ENCODE peak calls at places on chromosomes 2 and 18, in seven cellular contexts. T is HEK293T, L is WTC11, Y is K562, N is HepG2, A is H1, P is GM12878. E is an unnamed sample.

GRCh38 chr2:15636972-15637785 is 45.5 kb downstream of the DDX1 start:
- DNase-seq in T (peak), L (peak), Y (peak), N (peak), A (peak), P (no peak), E (peak)

GRCh38 chr2:48323146-48323545 is 206.8 kb upstream of the STON1 start:
- DNase-seq in T (no peak), L (no peak), Y (no peak), N (no peak), A (no peak), P (no peak), E (no peak)

GRCh38 chr2:88811238-88811637 is 119.8 kb downstream of the RPIA start:
- DNase-seq in T (no peak), L (no peak), Y (no peak), N (no peak), A (no peak), P (no peak), E (no peak)

GRCh38 chr2:230660294-230661060 is 52.2 kb upstream of the CAB39 start:
- DNase-seq in T (no peak), L (no peak), Y (peak), N (peak), A (no peak), P (peak), E (no peak)

GRCh38 chr2:207692206-207693065 is 19.0 kb upstream of the CCNYL1 start:
- DNase-seq in T (peak), L (peak), Y (peak), N (peak), A (peak), P (no peak), E (peak)

GRCh38 chr2:54813584-54813983 is 90.1 kb downstream of the EML6 start:
- DNase-seq in T (no peak), L (no peak), Y (no peak), N (no peak), A (no peak), P (no peak), E (no peak)

GRCh38 chr2:64873472-64873924 is 115.7 kb upstream of the SLC1A4 start:
- DNase-seq in T (peak), L (peak), Y (peak), N (peak), A (peak), P (no peak), E (peak)

GRCh38 chr18:49656098-49656591 is 94.3 kb downstream of the LIPG start:
- DNase-seq in T (peak), L (no peak), Y (no peak), N (no peak), A (no peak), P (no peak), E (peak)

GRCh38 chr2:180478883-180479282 is 471.8 kb upstream of the CWC22 start:
- DNase-seq in T (no peak), L (no peak), Y (no peak), N (no peak), A (no peak), P (no peak), E (no peak)

GRCh38 chr2:61645911-61646310 is 107.8 kb upstream of the XPO1 start:
- DNase-seq in T (no peak), L (no peak), Y (no peak), N (no peak), A (no peak), P (no peak), E (no peak)
- TF ChIP-seq SP1 in T (no peak), L (no peak), Y (no peak), N (no peak), A (no peak), P (no peak), E (no peak)

DNA sequence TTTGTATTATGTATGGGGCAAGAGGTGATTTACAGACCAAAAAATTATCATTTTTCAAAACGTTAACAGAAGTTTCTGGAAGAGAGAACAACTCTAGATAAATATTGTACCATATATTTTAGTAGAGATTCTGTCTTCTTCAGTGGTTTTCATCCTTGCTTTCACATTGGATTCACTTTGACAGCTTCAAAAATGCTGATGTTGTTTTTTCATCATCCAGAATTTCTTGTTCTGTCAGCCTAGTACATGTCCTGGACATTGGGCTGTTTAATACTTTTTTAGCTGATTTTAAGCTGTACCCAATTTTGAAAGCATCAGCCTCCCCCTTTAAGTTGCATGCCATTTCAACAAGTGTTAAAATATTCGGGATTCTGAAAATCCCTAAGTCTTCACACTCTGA is 711.3 kb upstream of the LRATD1 start:
- DNase-seq in T (no peak), L (no peak), Y (no peak), N (no peak), A (no peak), P (no peak), E (no peak)
- TF ChIP-seq SP1 in T (no peak), L (no peak), Y (no peak), N (no peak), A (no peak), P (no peak), E (no peak)

DNA sequence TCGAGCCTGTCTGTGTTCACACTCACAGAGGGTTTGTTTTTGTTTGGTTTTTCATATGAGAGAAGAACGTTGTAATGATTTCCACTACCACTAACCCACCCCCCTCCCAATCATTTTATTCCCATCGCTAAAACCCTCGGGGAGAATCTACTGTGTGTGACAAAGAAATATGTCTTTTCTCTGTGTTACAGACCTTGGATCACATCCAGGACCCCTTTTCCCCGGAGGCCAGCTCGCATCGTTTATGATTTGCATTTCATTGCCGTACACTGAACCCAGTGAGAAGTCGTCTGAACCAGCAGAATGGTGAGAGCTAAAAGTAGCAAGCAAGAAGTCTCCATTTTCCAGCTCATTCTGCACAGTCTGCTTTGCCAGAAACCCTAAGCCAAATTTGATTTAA is 103.6 kb downstream of the FTCDNL1 start:
- DNase-seq in T (no peak), L (no peak), Y (no peak), N (no peak), A (no peak), P (no peak), E (no peak)
- TF ChIP-seq SP1 in T (no peak), L (no peak), Y (no peak), N (no peak), A (no peak), P (no peak), E (no peak)

DNA sequence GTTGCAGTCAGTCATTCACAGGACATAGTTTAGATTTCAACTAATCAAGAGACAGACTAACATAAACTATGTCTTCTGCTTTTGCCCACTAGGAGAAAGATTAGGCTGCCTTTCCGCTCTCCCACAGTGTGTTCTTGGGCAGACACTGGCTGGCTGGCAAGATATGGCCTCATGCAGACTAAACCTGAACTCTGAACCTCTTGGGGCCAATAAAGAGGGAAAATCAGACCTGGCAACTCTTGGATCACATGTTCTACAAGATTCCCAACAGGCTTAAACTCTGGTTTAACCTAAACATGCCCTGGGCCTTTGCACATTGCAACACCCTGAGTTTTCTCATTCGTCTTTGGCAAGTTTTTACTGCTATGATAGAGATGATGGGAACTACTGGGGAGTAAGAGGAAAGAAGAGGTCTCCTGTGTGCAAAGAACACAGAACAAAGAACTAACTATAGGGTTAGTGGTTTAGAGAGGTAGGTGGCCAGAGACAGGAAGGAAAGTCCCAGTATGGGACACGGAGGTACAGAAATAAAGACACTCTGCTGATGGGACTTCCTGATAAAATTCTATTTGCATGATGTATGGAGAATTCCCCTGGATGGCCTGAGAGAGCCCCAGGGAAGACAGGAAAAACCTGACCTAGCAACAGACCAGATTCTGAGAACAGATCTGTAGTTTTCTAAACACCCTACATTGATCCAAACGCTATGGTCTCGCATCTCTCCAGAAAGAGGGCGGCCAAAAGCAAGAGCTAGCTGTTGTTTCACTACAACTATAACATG is 2.0 kb upstream of the ATRAID start:
- DNase-seq in T (no peak), L (no peak), Y (no peak), N (peak), A (no peak), P (no peak), E (no peak)
- TF ChIP-seq SP1 in T (no peak), L (no peak), Y (no peak), N (no peak), A (no peak), P (no peak), E (no peak)

GRCh38 chr2:169351725-169352124 is 10.6 kb downstream of the LRP2 start:
- DNase-seq in T (no peak), L (no peak), Y (no peak), N (no peak), A (no peak), P (no peak), E (no peak)

GRCh38 chr2:169345507-169346120 is 16.7 kb downstream of the LRP2 start:
- DNase-seq in T (no peak), L (no peak), Y (no peak), N (no peak), A (no peak), P (no peak), E (no peak)

GRCh38 chr2:169348321-169349002 is 13.9 kb downstream of the LRP2 start:
- DNase-seq in T (no peak), L (no peak), Y (no peak), N (peak), A (no peak), P (no peak), E (no peak)

GRCh38 chr2:169344736-169345506 is 17.4 kb downstream of the LRP2 start:
- DNase-seq in T (no peak), L (no peak), Y (no peak), N (no peak), A (no peak), P (no peak), E (no peak)

GRCh38 chr2:169349528-169349927 is 12.8 kb downstream of the LRP2 start:
- DNase-seq in T (no peak), L (no peak), Y (no peak), N (no peak), A (no peak), P (no peak), E (no peak)
- TF ChIP-seq SP1 in T (no peak), L (no peak), Y (no peak), N (no peak), A (no peak), P (no peak), E (no peak)

DNA sequence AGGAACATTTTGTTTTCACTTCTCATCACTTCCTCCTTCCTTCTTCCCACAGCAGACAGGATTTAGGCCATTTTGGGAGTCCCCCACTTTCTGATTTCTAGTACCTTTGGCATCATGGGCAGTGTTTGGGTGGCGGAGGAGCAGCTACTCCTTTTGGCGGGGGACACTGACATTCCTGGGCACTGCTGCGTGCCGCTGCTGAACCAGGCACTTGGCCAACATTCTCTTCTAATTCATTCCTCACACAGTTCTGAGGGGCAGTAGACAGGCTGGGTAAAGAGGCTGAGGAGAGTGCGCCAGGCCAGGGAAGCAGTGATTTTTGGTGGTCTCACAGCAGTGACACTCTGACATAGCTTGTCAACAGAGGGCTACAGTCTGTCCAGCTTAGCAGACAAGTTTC is 270.2 kb downstream of the LOXHD1 start:
- DNase-seq in T (no peak), L (no peak), Y (no peak), N (no peak), A (no peak), P (no peak), E (no peak)
- TF ChIP-seq SP1 in T (no peak), L (no peak), Y (no peak), N (no peak), A (no peak), P (no peak), E (no peak)

E was measured in HCT116.